ENCODE peak calls at places on chromosomes 16 and 17, in nine cellular contexts. O is uterus, P is endothelial cell of umbilical vein, M is heart left ventricle, R is pancreas, B is IMR-90, Q is body of pancreas, U is stomach, I is PC-3. G is an unnamed sample.

GRCh38 chr16:88315543-88316105 is 67.1 kb upstream of the ZNF469 start:
- DNase-seq in O (peak; percentile 48), P (peak; percentile 82), M (peak; percentile 41), R (peak; percentile 61), B (peak; percentile 77), Q (no peak), U (peak; percentile 38), I (peak; percentile 69), G (no peak)

GRCh38 chr17:65292430-65292829 is 155.3 kb downstream of the RGS9 start:
- DNase-seq in O (no peak), P (peak; percentile 33), M (no peak), R (no peak), B (no peak), Q (no peak), U (no peak), I (peak; percentile 26), G (no peak)

GRCh38 chr17:27471321-27472269 is 15.3 kb downstream of the KSR1 start:
- DNase-seq in O (no peak), P (no peak), M (no peak), R (no peak), B (peak; percentile 41), Q (no peak), U (no peak), I (no peak), G (peak; percentile 87)

GRCh38 chr17:58191259-58191896 is 1.1 kb upstream of the EPX start:
- DNase-seq in O (no peak), P (no peak), M (no peak), R (no peak), B (no peak), Q (no peak), U (no peak), I (no peak), G (no peak)

GRCh38 chr16:31131416-31131815 is 4.1 kb downstream of the PRSS8 start:
- DNase-seq in O (no peak), P (no peak), M (no peak), R (peak; percentile 71), B (no peak), Q (peak; percentile 34), U (no peak), I (no peak), G (no peak)

GRCh38 chr16:31265329-31266245 is 5.8 kb downstream of the ITGAM start:
- DNase-seq in O (no peak), P (peak; percentile 6), M (no peak), R (peak; percentile 51), B (peak; percentile 60), Q (peak; percentile 45), U (peak; percentile 30), I (peak; percentile 46), G (peak; percentile 82)

GRCh38 chr17:77690271-77691161 is 268.0 kb upstream of the TNRC6C start:
- DNase-seq in O (no peak), P (no peak), M (peak; percentile 47), R (no peak), B (no peak), Q (no peak), U (no peak), I (peak; percentile 7), G (no peak)

GRCh38 chr17:32878211-32878610 is 1.3 kb upstream of the MYO1D start:
- DNase-seq in O (peak; percentile 34), P (no peak), M (no peak), R (no peak), B (peak; percentile 32), Q (peak; percentile 27), U (peak; percentile 29), I (peak; percentile 19), G (no peak)

GRCh38 chr17:77470800-77471733 is 330.3 kb downstream of the SEC14L1 start:
- DNase-seq in O (peak; percentile 85), P (no peak), M (peak; percentile 66), R (no peak), B (peak; percentile 43), Q (no peak), U (no peak), I (peak; percentile 51), G (no peak)

GRCh38 chr16:1932050-1933028 is 10.7 kb downstream of the MSRB1 start:
- DNase-seq in O (no peak), P (no peak), M (no peak), R (peak; percentile 94), B (no peak), Q (peak; percentile 75), U (peak; percentile 69), I (peak; percentile 54), G (no peak)

GRCh38 chr17:45320349-45320930 is 3.6 kb upstream of the MAP3K14 start:
- DNase-seq in O (no peak), P (no peak), M (no peak), R (no peak), B (peak; percentile 56), Q (no peak), U (no peak), I (peak; percentile 97), G (no peak)

GRCh38 chr17:17937450-17937849 is 34.8 kb downstream of the TOM1L2 start:
- DNase-seq in O (no peak), P (no peak), M (no peak), R (no peak), B (peak; percentile 57), Q (no peak), U (no peak), I (no peak), G (no peak)

GRCh38 chr16:86424968-86425367 is 85.4 kb upstream of the FOXF1 start:
- DNase-seq in O (no peak), P (no peak), M (no peak), R (no peak), B (no peak), Q (no peak), U (no peak), I (no peak), G (no peak)

GRCh38 chr16:24988593-24989338 is 26.4 kb downstream of the ARHGAP17 start:
- DNase-seq in O (peak; percentile 34), P (peak; percentile 92), M (peak; percentile 43), R (no peak), B (peak; percentile 76), Q (peak; percentile 40), U (peak; percentile 40), I (peak; percentile 92), G (no peak)

GRCh38 chr17:72416054-72416691 is 295.4 kb downstream of the SOX9 start:
- DNase-seq in O (no peak), P (no peak), M (no peak), R (no peak), B (no peak), Q (no peak), U (no peak), I (no peak), G (no peak)

GRCh38 chr17:83161298-83162034 is 82.1 kb downstream of the METRNL start:
- DNase-seq in O (peak; percentile 42), P (no peak), M (peak; percentile 14), R (no peak), B (peak; percentile 92), Q (peak; percentile 6), U (no peak), I (peak; percentile 12), G (no peak)

GRCh38 chr16:68236804-68237242 is 896 bp upstream of the ESRP2 start:
- DNase-seq in O (no peak), P (peak; percentile 40), M (peak; percentile 33), R (peak; percentile 80), B (no peak), Q (peak; percentile 40), U (no peak), I (no peak), G (peak; percentile 50)

GRCh38 chr17:8887834-8888703 is 20.6 kb upstream of the PIK3R6 start:
- DNase-seq in O (no peak), P (no peak), M (peak; percentile 54), R (no peak), B (no peak), Q (no peak), U (no peak), I (peak; percentile 58), G (no peak)
- TF ChIP-seq CTCF in O (no peak), P (peak; percentile 8), M (peak; percentile 34), R (no peak), B (no peak), Q (no peak), U (no peak), I (peak; percentile 60), G (no peak)

GRCh38 chr16:9549487-9549886 is 458.0 kb downstream of the HAPSTR1 start:
- DNase-seq in O (no peak), P (no peak), M (no peak), R (no peak), B (no peak), Q (no peak), U (no peak), I (no peak), G (no peak)
- H3K4me3 ChIP-seq in O (no peak overlapping the region), P (no peak overlapping the region), M (no peak overlapping the region), R (no peak overlapping the region), B (no peak overlapping the region), Q (no peak overlapping the region), U (no peak overlapping the region), I (no peak overlapping the region), G (no peak overlapping the region)

GRCh38 chr16:22304411-22304810 is 7.2 kb downstream of the POLR3E start:
- DNase-seq in O (no peak), P (no peak), M (no peak), R (no peak), B (no peak), Q (no peak), U (no peak), I (no peak), G (no peak)
- H3K36me3 ChIP-seq in O (no peaks in the 10 kb centered on the region), P (peaks cover 4% of the 10 kb centered on the region), M (peaks cover 73% of the 10 kb centered on the region), R (peaks cover 13% of the 10 kb centered on the region), B (peaks cover 38% of the 10 kb centered on the region), Q (no peaks in the 10 kb centered on the region), U (peaks cover 77% of the 10 kb centered on the region), I (peaks cover 14% of the 10 kb centered on the region), G (peaks cover 36% of the 10 kb centered on the region)

GRCh38 chr16:79757163-79757562 is 156.6 kb upstream of the MAF start:
- DNase-seq in O (no peak), P (no peak), M (no peak), R (no peak), B (no peak), Q (no peak), U (no peak), I (no peak), G (no peak)
- TF ChIP-seq CTCF in O (no peak), P (no peak), M (no peak), R (no peak), B (no peak), Q (no peak), U (no peak), I (no peak), G (no peak)

DNA sequence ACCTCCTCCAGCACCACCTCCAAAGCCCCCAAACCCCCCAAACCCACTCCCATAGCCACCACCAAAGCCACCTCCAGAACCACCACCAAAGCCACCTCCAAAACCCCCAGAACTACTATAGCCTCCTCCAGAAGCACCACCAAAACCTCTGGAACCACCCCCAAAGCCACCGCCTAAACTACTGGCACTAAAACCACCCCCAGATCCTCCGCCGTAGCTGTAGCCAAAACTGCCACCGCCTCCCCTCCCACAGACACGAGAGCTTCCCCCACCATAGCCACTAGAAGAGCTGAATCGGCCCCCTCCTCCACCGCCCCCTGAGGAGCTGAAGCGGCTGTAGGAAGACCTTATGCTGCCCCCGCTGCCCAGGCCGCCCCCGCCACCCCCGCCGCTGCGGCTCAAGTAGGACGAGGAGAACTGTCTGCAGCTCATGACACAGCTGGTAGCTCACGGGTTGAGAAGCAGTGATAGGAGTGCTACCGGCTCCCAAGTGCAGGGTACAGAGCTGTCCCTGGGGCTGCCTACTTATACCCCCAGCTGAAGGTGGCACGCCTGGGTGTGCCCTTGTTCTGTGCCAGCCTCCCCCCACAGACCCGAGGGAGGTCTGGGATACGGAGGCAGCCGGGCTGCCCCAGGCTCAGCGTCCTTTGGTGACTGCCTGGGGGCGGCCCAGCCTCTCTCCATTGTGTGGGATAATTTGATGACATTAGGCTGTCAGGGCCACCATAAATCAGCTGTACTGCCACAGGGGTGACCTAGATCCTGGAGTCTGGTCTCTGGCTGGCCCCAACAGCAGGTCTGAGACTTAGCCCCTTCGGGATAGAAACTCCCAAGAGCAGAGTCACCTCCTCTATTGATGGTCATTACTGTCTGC is at the start of gene KRT9:
- DNase-seq in O (no peak), P (no peak), M (no peak), R (no peak), B (no peak), Q (no peak), U (no peak), I (no peak), G (no peak)
- H3K4me3 ChIP-seq in O (no peak within 1 kb of the TSS), P (no peak within 1 kb of the TSS), M (no peak within 1 kb of the TSS), R (no peak within 1 kb of the TSS), B (no peak within 1 kb of the TSS), Q (no peak within 1 kb of the TSS), U (no peak within 1 kb of the TSS), I (no peak within 1 kb of the TSS), G (no peak within 1 kb of the TSS)

G was measured in GM06990.